ENCODE peak calls at places on chromosomes 7 and 10, in six cellular contexts. K is H9; A is tibial artery; S is naive thymus-derived CD4-positive, alpha-beta T cell; W is stomach; P is fibroblast of lung. M is an unnamed sample.
A peak's percentile ranks its signal among the peaks of the same experiment; 100 is the strongest.

GRCh38 chr7:8396294-8396693 is 37.1 kb upstream of the NXPH1 start:
- DNase-seq in A (no peak), S (no peak), P (no peak), W (no peak), K (no peak), M (no peak)

GRCh38 chr10:119285495-119286267 is 78.3 kb downstream of the GRK5 start:
- DNase-seq in K (no peak), W (no peak), A (no peak), P (no peak), S (no peak), M (no peak)

GRCh38 chr10:34156781-34157425 is 658.2 kb downstream of the PARD3 start:
- DNase-seq in P (peak; percentile 60), S (no peak), W (no peak), A (no peak), K (no peak), M (no peak)

GRCh38 chr10:17215782-17216122 is 12.3 kb upstream of the VIM start:
- DNase-seq in A (no peak), P (no peak), W (no peak), S (no peak), K (no peak), M (no peak)

GRCh38 chr7:35185908-35186731 is 67.8 kb downstream of the TBX20 start:
- DNase-seq in P (peak; percentile 15), W (no peak), A (no peak), S (no peak), K (peak; percentile 74), M (no peak)

GRCh38 chr7:52077571-52077970 is 761.0 kb upstream of the COBL start:
- DNase-seq in A (no peak), P (no peak), K (no peak), S (no peak), W (no peak), M (no peak)

GRCh38 chr10:70812814-70813213 is 2.9 kb upstream of the SGPL1 start:
- DNase-seq in P (no peak), S (no peak), A (no peak), W (no peak), K (no peak), M (no peak)

GRCh38 chr10:23157691-23158369 is 34.3 kb upstream of the PTF1A start:
- DNase-seq in W (no peak), P (peak; percentile 47), A (no peak), K (peak; percentile 33), S (peak; percentile 7), M (no peak)

GRCh38 chr10:129580010-129580409 is 113.0 kb downstream of the MGMT start:
- DNase-seq in S (no peak), A (no peak), K (no peak), P (no peak), W (no peak), M (no peak)

GRCh38 chr10:72764151-72764550 is 72.2 kb downstream of the MCU start:
- DNase-seq in W (no peak), A (no peak), P (peak; percentile 34), K (no peak), S (no peak), M (no peak)

GRCh38 chr7:38463277-38464224 is 167.6 kb downstream of the AMPH start:
- DNase-seq in P (peak; percentile 90), S (peak; percentile 40), W (peak; percentile 44), K (no peak), A (peak; percentile 70), M (peak; percentile 64)

DNA sequence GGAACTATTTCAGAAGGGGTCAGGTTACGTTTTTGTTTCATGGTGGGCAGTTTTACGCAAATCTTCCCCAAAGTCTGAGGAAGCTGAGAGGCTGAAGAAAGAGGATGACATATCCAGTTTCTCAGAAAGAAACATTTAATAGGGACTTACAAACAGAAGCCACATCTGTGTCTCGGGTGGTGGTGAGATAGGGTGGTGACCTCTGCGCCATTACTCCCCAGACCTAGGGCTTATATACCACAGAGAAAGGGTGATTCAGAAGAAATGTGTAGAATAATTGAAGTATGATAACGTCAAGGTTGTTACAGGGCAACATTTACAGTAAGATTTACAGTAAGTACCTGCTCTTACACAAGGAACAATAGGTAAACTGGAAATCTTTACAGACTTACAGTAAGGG is 43.0 kb upstream of the RELN start:
- DNase-seq in W (no peak), K (no peak), S (no peak), A (no peak), P (no peak), M (no peak)
- H3K27ac ChIP-seq in W (no peak overlapping the region), K (no peak overlapping the region), S (no peak overlapping the region), A (no peak overlapping the region), P (no peak overlapping the region), M (no peak overlapping the region)

DNA sequence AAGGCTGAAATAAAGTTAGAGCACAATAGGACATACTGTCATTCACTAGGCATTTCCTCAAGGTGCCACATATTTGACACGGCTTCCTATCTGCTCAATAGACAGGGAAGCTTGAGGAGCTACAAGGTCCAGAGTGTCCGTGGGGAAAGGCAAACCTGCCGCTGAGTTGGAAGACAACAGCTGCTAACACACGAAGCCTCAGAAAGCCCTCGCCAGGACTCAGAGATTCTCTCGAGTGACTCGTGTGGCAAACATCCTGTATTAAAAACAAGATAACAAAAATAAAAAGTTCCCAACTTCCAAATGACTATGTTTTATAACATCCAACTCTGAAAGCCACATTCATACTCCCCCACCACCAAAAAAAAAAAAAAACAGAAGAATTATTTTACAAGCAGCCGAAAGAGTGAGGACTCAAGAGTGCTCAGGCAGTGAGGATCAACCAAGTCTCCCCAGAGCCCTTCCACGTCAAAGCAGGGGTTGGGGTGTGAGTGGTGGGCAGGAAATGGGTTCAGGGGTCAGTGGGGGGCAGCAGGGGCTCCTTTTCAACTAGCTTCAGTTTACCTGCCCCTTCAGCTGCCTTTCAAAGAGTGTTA is 67.6 kb downstream of the STK17A start:
- DNase-seq in A (no peak), K (no peak), S (no peak), W (no peak), P (peak; percentile 60), M (no peak)
- H3K4me1 ChIP-seq in A (peaks cover 63% of the 10 kb centered on the region), K (peaks cover 19% of the 10 kb centered on the region), S (peaks cover 84% of the 10 kb centered on the region), W (peaks cover 53% of the 10 kb centered on the region), P (peaks cover 56% of the 10 kb centered on the region), M (peaks cover 89% of the 10 kb centered on the region)

GRCh38 chr7:124722292-124722691 is 43.3 kb downstream of the GPR37 start:
- DNase-seq in S (no peak), A (no peak), P (peak; percentile 64), W (no peak), K (no peak), M (no peak)

GRCh38 chr7:124724516-124725192 is 40.9 kb downstream of the GPR37 start:
- DNase-seq in A (no peak), S (no peak), K (no peak), P (no peak), W (no peak), M (no peak)

GRCh38 chr7:124720195-124720594 is 45.4 kb downstream of the GPR37 start:
- DNase-seq in W (no peak), A (no peak), K (no peak), S (no peak), P (peak; percentile 77), M (no peak)

GRCh38 chr7:124723012-124723411 is 42.6 kb downstream of the GPR37 start:
- DNase-seq in K (no peak), W (no peak), P (peak; percentile 60), S (no peak), A (no peak), M (no peak)

DNA sequence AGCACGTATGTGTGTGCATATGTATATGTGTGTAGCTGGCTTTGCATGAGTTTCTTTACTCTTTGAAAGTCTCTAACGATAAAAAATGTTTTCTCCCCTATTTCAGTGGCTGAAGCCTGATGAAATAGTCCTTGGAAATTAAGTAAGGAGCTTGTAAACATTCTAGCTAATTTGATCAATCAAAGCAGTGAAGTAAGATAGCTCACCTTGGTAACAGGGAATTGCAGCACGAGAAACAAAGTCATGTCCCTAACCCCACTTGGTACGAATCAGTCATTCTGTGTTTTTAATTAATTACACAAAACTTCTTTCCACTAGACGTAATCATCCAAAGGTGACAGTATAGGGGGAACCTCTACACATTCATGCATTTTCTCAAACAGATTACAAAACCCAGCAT is 41.5 kb downstream of the GPR37 start:
- DNase-seq in W (no peak), A (no peak), S (no peak), P (no peak), K (no peak), M (no peak)
- H3K27ac ChIP-seq in W (no peak overlapping the region), A (no peak overlapping the region), S (no peak overlapping the region), P (no peak overlapping the region), K (no peak overlapping the region), M (no peak overlapping the region)

DNA sequence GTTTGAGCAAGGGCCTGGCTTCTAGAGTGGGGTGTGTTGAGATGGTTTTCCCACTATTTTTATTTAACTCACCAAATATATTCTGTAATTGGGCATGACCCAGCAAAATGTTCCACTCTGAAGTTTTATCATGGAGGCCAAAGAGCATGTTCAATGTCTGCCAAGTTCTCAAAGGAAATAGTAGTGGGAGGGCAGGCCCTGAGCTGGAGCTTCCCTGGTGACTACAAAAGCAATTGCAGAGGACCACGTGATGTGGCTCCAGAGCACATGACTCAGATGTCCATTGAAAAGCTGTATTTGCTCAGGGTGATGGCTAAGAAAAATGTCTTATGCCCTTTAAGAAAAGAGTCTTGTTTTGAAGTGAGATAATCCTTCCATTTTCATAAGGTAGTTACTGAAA is 1024.8 kb downstream of the LRMDA start:
- DNase-seq in P (peak; percentile 56), A (peak; percentile 67), K (no peak), S (no peak), W (no peak), M (no peak)
- H3K4me1 ChIP-seq in P (no peaks in the 10 kb centered on the region), A (peaks cover 21% of the 10 kb centered on the region), K (no peaks in the 10 kb centered on the region), S (no peaks in the 10 kb centered on the region), W (no peaks in the 10 kb centered on the region), M (no peaks in the 10 kb centered on the region)